ENCODE peak calls at places on chromosome 22, in seven cellular contexts. One of them, this sample, is unnamed.

GRCh38 chr22:24516301-24516737 is 21.2 kb downstream of the UPB1 start:
- DNase-seq in SK-N-SH: no peak
- DNase-seq in lower leg skin: no peak
- DNase-seq in posterior cingulate gyrus: no peak
- DNase-seq in coronary artery: no peak
- DNase-seq in ACHN: peak; percentile 79
- DNase-seq in bronchial epithelial cell: peak; percentile 52
- DNase-seq in this sample: peak; percentile 36

GRCh38 chr22:45462034-45462655 is 40.5 kb upstream of the FBLN1 start:
- DNase-seq in SK-N-SH: no peak
- DNase-seq in lower leg skin: no peak
- DNase-seq in posterior cingulate gyrus: no peak
- DNase-seq in coronary artery: no peak
- DNase-seq in ACHN: no peak
- DNase-seq in bronchial epithelial cell: no peak
- DNase-seq in this sample: no peak

GRCh38 chr22:37681556-37682049 is 4.5 kb upstream of the NOL12 start:
- DNase-seq in SK-N-SH: peak; percentile 82
- DNase-seq in lower leg skin: peak; percentile 60
- DNase-seq in posterior cingulate gyrus: peak; percentile 64
- DNase-seq in coronary artery: no peak
- DNase-seq in ACHN: peak; percentile 65
- DNase-seq in bronchial epithelial cell: peak; percentile 70
- DNase-seq in this sample: no peak

GRCh38 chr22:44901301-44901700 is 108.5 kb downstream of the PHF21B start:
- DNase-seq in SK-N-SH: no peak
- DNase-seq in lower leg skin: no peak
- DNase-seq in posterior cingulate gyrus: no peak
- DNase-seq in coronary artery: peak; percentile 7
- DNase-seq in ACHN: no peak
- DNase-seq in bronchial epithelial cell: no peak
- DNase-seq in this sample: no peak

GRCh38 chr22:33677536-33677935 is 242.7 kb downstream of the LARGE1 start:
- DNase-seq in SK-N-SH: no peak
- DNase-seq in lower leg skin: no peak
- DNase-seq in posterior cingulate gyrus: no peak
- DNase-seq in coronary artery: no peak
- DNase-seq in ACHN: no peak
- DNase-seq in bronchial epithelial cell: no peak
- DNase-seq in this sample: no peak

GRCh38 chr22:39596601-39597000 is 26.0 kb downstream of the CACNA1I start:
- DNase-seq in SK-N-SH: no peak
- DNase-seq in lower leg skin: no peak
- DNase-seq in posterior cingulate gyrus: no peak
- DNase-seq in coronary artery: no peak
- DNase-seq in ACHN: no peak
- DNase-seq in bronchial epithelial cell: no peak
- DNase-seq in this sample: no peak

GRCh38 chr22:26131755-26132154 is 37.5 kb upstream of the SEZ6L start:
- DNase-seq in SK-N-SH: no peak
- DNase-seq in lower leg skin: no peak
- DNase-seq in posterior cingulate gyrus: no peak
- DNase-seq in coronary artery: no peak
- DNase-seq in ACHN: no peak
- DNase-seq in bronchial epithelial cell: no peak
- DNase-seq in this sample: no peak

GRCh38 chr22:41491379-41492100 is 22.6 kb downstream of the ACO2 start:
- DNase-seq in SK-N-SH: no peak
- DNase-seq in lower leg skin: no peak
- DNase-seq in posterior cingulate gyrus: no peak
- DNase-seq in coronary artery: no peak
- DNase-seq in ACHN: no peak
- DNase-seq in bronchial epithelial cell: no peak
- DNase-seq in this sample: no peak

GRCh38 chr22:44280665-44281188 is 32.0 kb downstream of the SHISAL1 start:
- DNase-seq in SK-N-SH: no peak
- DNase-seq in lower leg skin: no peak
- DNase-seq in posterior cingulate gyrus: no peak
- DNase-seq in coronary artery: no peak
- DNase-seq in ACHN: no peak
- DNase-seq in bronchial epithelial cell: no peak
- DNase-seq in this sample: no peak

GRCh38 chr22:46735747-46736608 is 2.1 kb downstream of the CERK start:
- DNase-seq in SK-N-SH: peak; percentile 63
- DNase-seq in lower leg skin: no peak
- DNase-seq in posterior cingulate gyrus: no peak
- DNase-seq in coronary artery: no peak
- DNase-seq in ACHN: no peak
- DNase-seq in bronchial epithelial cell: no peak
- DNase-seq in this sample: no peak

GRCh38 chr22:44155115-44155514 is 25.6 kb upstream of the PARVG start:
- DNase-seq in SK-N-SH: no peak
- DNase-seq in lower leg skin: no peak
- DNase-seq in posterior cingulate gyrus: no peak
- DNase-seq in coronary artery: no peak
- DNase-seq in ACHN: no peak
- DNase-seq in bronchial epithelial cell: no peak
- DNase-seq in this sample: no peak

GRCh38 chr22:31846161-31847115 is 92.6 kb downstream of the DEPDC5 start:
- DNase-seq in SK-N-SH: peak; percentile 25
- DNase-seq in lower leg skin: no peak
- DNase-seq in posterior cingulate gyrus: no peak
- DNase-seq in coronary artery: no peak
- DNase-seq in ACHN: peak; percentile 9
- DNase-seq in bronchial epithelial cell: no peak
- DNase-seq in this sample: no peak

GRCh38 chr22:23534851-23535717 is 45.0 kb downstream of the IGLL1 start:
- DNase-seq in SK-N-SH: no peak
- DNase-seq in lower leg skin: no peak
- DNase-seq in posterior cingulate gyrus: peak; percentile 9
- DNase-seq in coronary artery: peak; percentile 59
- DNase-seq in ACHN: no peak
- DNase-seq in bronchial epithelial cell: no peak
- DNase-seq in this sample: no peak

GRCh38 chr22:23124611-23125511 is 16.9 kb downstream of the RSPH14 start:
- DNase-seq in SK-N-SH: no peak
- DNase-seq in lower leg skin: no peak
- DNase-seq in posterior cingulate gyrus: no peak
- DNase-seq in coronary artery: no peak
- DNase-seq in ACHN: no peak
- DNase-seq in bronchial epithelial cell: no peak
- DNase-seq in this sample: no peak

GRCh38 chr22:32323513-32324164 is 34.0 kb upstream of the RFPL3 start:
- DNase-seq in SK-N-SH: no peak
- DNase-seq in lower leg skin: no peak
- DNase-seq in posterior cingulate gyrus: no peak
- DNase-seq in coronary artery: peak; percentile 62
- DNase-seq in ACHN: no peak
- DNase-seq in bronchial epithelial cell: no peak
- DNase-seq in this sample: no peak

GRCh38 chr22:26367402-26368245 is 61.4 kb upstream of the ASPHD2 start:
- DNase-seq in SK-N-SH: peak; percentile 68
- DNase-seq in lower leg skin: no peak
- DNase-seq in posterior cingulate gyrus: no peak
- DNase-seq in coronary artery: no peak
- DNase-seq in ACHN: peak; percentile 62
- DNase-seq in bronchial epithelial cell: peak; percentile 45
- DNase-seq in this sample: peak; percentile 42

GRCh38 chr22:36162127-36163034 is 1.8 kb upstream of the APOL3 start:
- DNase-seq in SK-N-SH: no peak
- DNase-seq in lower leg skin: no peak
- DNase-seq in posterior cingulate gyrus: no peak
- DNase-seq in coronary artery: no peak
- DNase-seq in ACHN: no peak
- DNase-seq in bronchial epithelial cell: no peak
- DNase-seq in this sample: no peak

GRCh38 chr22:38398609-38399401 is 56.2 kb downstream of the KCNJ4 start:
- DNase-seq in SK-N-SH: peak; percentile 87
- DNase-seq in lower leg skin: peak; percentile 70
- DNase-seq in posterior cingulate gyrus: peak; percentile 77
- DNase-seq in coronary artery: peak; percentile 89
- DNase-seq in ACHN: peak; percentile 66
- DNase-seq in bronchial epithelial cell: no peak
- DNase-seq in this sample: peak; percentile 50

GRCh38 chr22:37204045-37204655 is 8.1 kb downstream of the SSTR3 start:
- DNase-seq in SK-N-SH: no peak
- DNase-seq in lower leg skin: no peak
- DNase-seq in posterior cingulate gyrus: no peak
- DNase-seq in coronary artery: no peak
- DNase-seq in ACHN: no peak
- DNase-seq in bronchial epithelial cell: no peak
- DNase-seq in this sample: no peak

GRCh38 chr22:45757068-45757467 is 85.4 kb downstream of the ATXN10 start:
- DNase-seq in SK-N-SH: no peak
- DNase-seq in lower leg skin: no peak
- DNase-seq in posterior cingulate gyrus: peak; percentile 20
- DNase-seq in coronary artery: no peak
- DNase-seq in ACHN: no peak
- DNase-seq in bronchial epithelial cell: no peak
- DNase-seq in this sample: peak; percentile 71